ENCODE peak calls at places on chromosomes 12 and 14, in four cellular contexts. K is kidney epithelial cell, D is fibroblast of mammary gland, V is pancreas. Z is an unnamed sample.

GRCh38 chr12:106282457-106283097 is 20.0 kb upstream of the TCP11L2 start:
- DNase-seq in K (no peak), D (peak), V (peak), Z (peak)

GRCh38 chr14:87975636-87976035 is 17.3 kb downstream of the GALC start:
- DNase-seq in K (no peak), D (peak), V (no peak), Z (no peak)

GRCh38 chr12:42222724-42223123 is 15.3 kb downstream of the YAF2 start:
- DNase-seq in K (no peak), D (no peak), V (no peak), Z (no peak)

GRCh38 chr12:18982226-18982949 is 147.1 kb upstream of the PLEKHA5 start:
- DNase-seq in K (no peak), D (no peak), V (no peak), Z (no peak)

GRCh38 chr14:72701232-72701555 is 192.7 kb downstream of the DPF3 start:
- DNase-seq in K (no peak), D (no peak), V (no peak), Z (no peak)

GRCh38 chr14:68373847-68374582 is 418.9 kb downstream of the ZFP36L1 start:
- DNase-seq in K (no peak), D (no peak), V (no peak), Z (no peak)

GRCh38 chr12:46449856-46450255 is 77.3 kb upstream of the SLC38A2 start:
- DNase-seq in K (no peak), D (no peak), V (no peak), Z (no peak)

GRCh38 chr14:23115918-23116317 is 3.1 kb downstream of the CEBPE start:
- DNase-seq in K (no peak), D (no peak), V (no peak), Z (no peak)

GRCh38 chr14:97390031-97390729 is 593.0 kb downstream of the VRK1 start:
- DNase-seq in K (no peak), D (no peak), V (no peak), Z (no peak)

GRCh38 chr12:522692-523378 is 63.1 kb downstream of the B4GALNT3 start:
- DNase-seq in K (no peak), D (no peak), V (no peak), Z (no peak)

GRCh38 chr12:107014050-107014449 is 27.1 kb upstream of the MTERF2 start:
- DNase-seq in K (no peak), D (no peak), V (peak), Z (no peak)

GRCh38 chr12:52305921-52306705 is 14.8 kb upstream of the KRT81 start:
- DNase-seq in K (no peak), D (no peak), V (no peak), Z (peak)

GRCh38 chr12:124347805-124348658 is 53.1 kb downstream of the RFLNA start:
- DNase-seq in K (no peak), D (no peak), V (no peak), Z (peak)

GRCh38 chr14:85214471-85214870 is 315.5 kb upstream of the FLRT2 start:
- DNase-seq in K (no peak), D (peak), V (no peak), Z (no peak)

GRCh38 chr14:105899071-105899641 is 372.8 kb downstream of the TMEM121 start:
- DNase-seq in K (no peak), D (no peak), V (no peak), Z (no peak)

GRCh38 chr14:74980746-74981661 is 21.7 kb upstream of the EIF2B2 start:
- DNase-seq in K (no peak), D (peak), V (no peak), Z (no peak)

GRCh38 chr12:123533672-123534643 is at the start of gene RILPL1:
- DNase-seq in K (no peak), D (peak), V (peak), Z (peak)

GRCh38 chr12:56932867-56933266 is 1.3 kb downstream of the SDR9C7 start:
- DNase-seq in K (no peak), D (no peak), V (no peak), Z (no peak)

GRCh38 chr14:84465890-84466289 is 1064.1 kb upstream of the FLRT2 start:
- DNase-seq in K (no peak), D (no peak), V (no peak), Z (no peak)

GRCh38 chr14:50978888-50979287 is 34.6 kb upstream of the PYGL start:
- DNase-seq in K (no peak), D (no peak), V (no peak), Z (no peak)

GRCh38 chr12:2641209-2641608 is 153.6 kb upstream of the FKBP4 start:
- DNase-seq in K (no peak), D (peak), V (no peak), Z (peak)

GRCh38 chr14:51020024-51020710 is 74.7 kb downstream of the TRIM9 start:
- DNase-seq in K (peak), D (no peak), V (no peak), Z (no peak)

GRCh38 chr14:52279405-52279804 is 11.9 kb downstream of the PTGDR start:
- DNase-seq in K (peak), D (peak), V (no peak), Z (no peak)

GRCh38 chr12:49853671-49854070 is 10.8 kb upstream of the BCDIN3D start:
- DNase-seq in K (no peak), D (no peak), V (no peak), Z (no peak)
- TF ChIP-seq CTCF in K (no peak), D (no peak), V (no peak), Z (no peak)

GRCh38 chr12:112906712-112907414 is at the start of gene OAS1:
- DNase-seq in K (peak), D (peak), V (peak), Z (no peak)

GRCh38 chr12:112907415-112908157 is 824 bp downstream of the OAS1 start:
- DNase-seq in K (no peak), D (no peak), V (no peak), Z (no peak)

GRCh38 chr12:112905451-112906089 is 1.2 kb upstream of the OAS1 start:
- DNase-seq in K (no peak), D (no peak), V (no peak), Z (no peak)

GRCh38 chr12:112901271-112901670 is 5.5 kb upstream of the OAS1 start:
- DNase-seq in K (no peak), D (no peak), V (no peak), Z (no peak)

DNA sequence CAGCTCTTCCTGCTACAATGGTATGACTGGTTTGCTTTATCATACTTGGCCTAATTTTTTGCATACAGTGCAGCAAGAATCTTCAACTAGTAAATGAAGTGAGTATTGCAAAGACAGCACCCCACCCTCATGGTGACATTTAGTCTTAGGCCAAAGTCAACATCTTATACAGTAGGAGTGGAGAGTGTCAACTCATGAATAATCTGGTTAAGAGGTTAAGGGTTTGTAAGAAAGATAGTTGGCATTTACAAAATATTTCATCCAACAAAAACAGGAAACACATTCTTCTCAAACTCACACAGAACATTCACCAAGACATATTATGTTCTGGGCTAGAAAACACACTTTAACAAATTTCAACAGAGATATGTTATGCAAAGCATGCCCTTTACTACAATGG is 2.2 kb upstream of the OAS1 start:
- DNase-seq in K (no peak), D (peak), V (no peak), Z (no peak)
- TF ChIP-seq CTCF in K (no peak), D (no peak), V (no peak), Z (no peak)

GRCh38 chr14:43540948-43541347 is 966.1 kb downstream of the FSCB start:
- DNase-seq in K (no peak), D (no peak), V (no peak), Z (peak)
- TF ChIP-seq CTCF in K (no peak), D (no peak), V (no peak), Z (no peak)

GRCh38 chr14:103629503-103630121 is 601 bp downstream of the KLC1 start:
- DNase-seq in K (no peak), D (no peak), V (peak), Z (peak)

GRCh38 chr14:103628221-103628683 is 759 bp upstream of the KLC1 start:
- DNase-seq in K (peak), D (peak), V (peak), Z (peak)

GRCh38 chr14:103630364-103631108 is 1.5 kb downstream of the KLC1 start:
- DNase-seq in K (no peak), D (no peak), V (no peak), Z (no peak)

GRCh38 chr14:103627073-103628025 is 1.7 kb upstream of the KLC1 start:
- DNase-seq in K (no peak), D (no peak), V (no peak), Z (no peak)

GRCh38 chr14:103628684-103629502 is at the start of gene KLC1:
- DNase-seq in K (no peak), D (peak), V (peak), Z (peak)
- TF ChIP-seq CTCF in K (no peak), D (no peak), V (no peak), Z (no peak)

GRCh38 chr12:49060237-49061156 is at the start of gene KMT2D:
- DNase-seq in K (peak), D (peak), V (peak), Z (peak)
- TF ChIP-seq CTCF in K (peak), D (peak), V (no peak), Z (no peak)

GRCh38 chr12:94195483-94195882 is 47.1 kb downstream of the PLXNC1 start:
- DNase-seq in K (no peak), D (no peak), V (no peak), Z (no peak)
- TF ChIP-seq CTCF in K (no peak), D (peak), V (no peak), Z (no peak)

GRCh38 chr14:93905623-93906022 is 21.5 kb upstream of the FAM181A start:
- DNase-seq in K (no peak), D (no peak), V (no peak), Z (no peak)

GRCh38 chr14:93902619-93903307 is 24.4 kb upstream of the FAM181A start:
- DNase-seq in K (no peak), D (no peak), V (no peak), Z (no peak)

GRCh38 chr14:93906341-93907329 is 20.5 kb upstream of the FAM181A start:
- DNase-seq in K (no peak), D (peak), V (no peak), Z (peak)

GRCh38 chr14:93901813-93902212 is 25.3 kb upstream of the FAM181A start:
- DNase-seq in K (no peak), D (no peak), V (no peak), Z (no peak)

GRCh38 chr14:93903342-93904184 is 23.6 kb upstream of the FAM181A start:
- DNase-seq in K (no peak), D (no peak), V (no peak), Z (peak)
- TF ChIP-seq CTCF in K (peak), D (peak), V (no peak), Z (no peak)

GRCh38 chr14:99212199-99212598 is 59.8 kb downstream of the BCL11B start:
- DNase-seq in K (no peak), D (no peak), V (no peak), Z (no peak)
- TF ChIP-seq CTCF in K (no peak), D (no peak), V (no peak), Z (no peak)

GRCh38 chr12:131981388-131981787 is 31.6 kb downstream of the EP400 start:
- DNase-seq in K (no peak), D (no peak), V (no peak), Z (no peak)

GRCh38 chr12:131983026-131983425 is 33.3 kb downstream of the EP400 start:
- DNase-seq in K (no peak), D (no peak), V (no peak), Z (no peak)

GRCh38 chr12:131982041-131982440 is 32.3 kb downstream of the EP400 start:
- DNase-seq in K (no peak), D (no peak), V (no peak), Z (no peak)

GRCh38 chr12:131979606-131980005 is 29.9 kb downstream of the EP400 start:
- DNase-seq in K (no peak), D (no peak), V (no peak), Z (no peak)

GRCh38 chr12:131980263-131980662 is 30.5 kb downstream of the EP400 start:
- DNase-seq in K (no peak), D (peak), V (no peak), Z (no peak)
- TF ChIP-seq CTCF in K (no peak), D (peak), V (no peak), Z (no peak)

GRCh38 chr14:91573528-91573893 is 63.4 kb upstream of the PPP4R3A start:
- DNase-seq in K (no peak), D (no peak), V (no peak), Z (no peak)

GRCh38 chr14:91573894-91574837 is 64.1 kb upstream of the PPP4R3A start:
- DNase-seq in K (no peak), D (peak), V (peak), Z (peak)

GRCh38 chr14:91570021-91570420 is 59.9 kb upstream of the PPP4R3A start:
- DNase-seq in K (no peak), D (no peak), V (no peak), Z (no peak)

GRCh38 chr14:91569301-91569700 is 59.2 kb upstream of the PPP4R3A start:
- DNase-seq in K (no peak), D (no peak), V (no peak), Z (no peak)

GRCh38 chr14:91568626-91569025 is 58.5 kb upstream of the PPP4R3A start:
- DNase-seq in K (no peak), D (no peak), V (no peak), Z (no peak)
- TF ChIP-seq CTCF in K (no peak), D (no peak), V (no peak), Z (no peak)